ENCODE peak calls at places on chromosomes 16 and 17, in nine cellular contexts. K, Q, S, G, E, B, M, V and N are unnamed samples.

GRCh38 chr17:65219124-65219523 is 82.0 kb downstream of the RGS9 start:
- DNase-seq in K (no peak), Q (no peak), S (no peak), G (no peak), E (no peak), B (no peak), M (no peak), V (no peak), N (no peak)

GRCh38 chr17:39541652-39542051 is 66.1 kb downstream of the NEUROD2 start:
- DNase-seq in K (no peak), Q (no peak), S (no peak), G (no peak), E (no peak), B (no peak), M (no peak), V (no peak), N (no peak)

GRCh38 chr17:8611671-8612298 is 18.7 kb downstream of the MYH10 start:
- DNase-seq in K (no peak), Q (no peak), S (no peak), G (no peak), E (peak; percentile 55), B (no peak), M (no peak), V (no peak), N (no peak)

GRCh38 chr16:69724981-69725479 is 1.3 kb downstream of the NQO1 start:
- DNase-seq in K (no peak), Q (no peak), S (no peak), G (no peak), E (peak; percentile 60), B (no peak), M (no peak), V (no peak), N (no peak)

GRCh38 chr17:76742958-76743357 is 5.0 kb downstream of the MFSD11 start:
- DNase-seq in K (no peak), Q (no peak), S (no peak), G (no peak), E (no peak), B (no peak), M (no peak), V (no peak), N (no peak)

GRCh38 chr17:8785547-8786412 is 13.4 kb downstream of the MFSD6L start:
- DNase-seq in K (peak; percentile 80), Q (peak; percentile 69), S (peak; percentile 48), G (no peak), E (peak; percentile 58), B (peak; percentile 65), M (peak; percentile 83), V (peak; percentile 61), N (peak; percentile 95)

GRCh38 chr17:56031636-56032035 is 121.6 kb upstream of the ANKFN1 start:
- DNase-seq in K (no peak), Q (no peak), S (no peak), G (no peak), E (no peak), B (no peak), M (no peak), V (no peak), N (no peak)

GRCh38 chr16:58661199-58661830 is 23.3 kb downstream of the SLC38A7 start:
- DNase-seq in K (peak; percentile 69), Q (peak; percentile 94), S (no peak), G (no peak), E (peak; percentile 91), B (peak; percentile 93), M (no peak), V (no peak), N (no peak)

GRCh38 chr17:36918260-36918691 is 19.0 kb upstream of the LHX1 start:
- DNase-seq in K (no peak), Q (no peak), S (no peak), G (no peak), E (no peak), B (peak; percentile 80), M (no peak), V (no peak), N (no peak)

GRCh38 chr17:1673041-1673790 is 11.5 kb downstream of the PRPF8 start:
- DNase-seq in K (no peak), Q (no peak), S (no peak), G (no peak), E (no peak), B (no peak), M (no peak), V (peak; percentile 25), N (no peak)

GRCh38 chr17:694239-694638 is 20.4 kb downstream of the VPS53 start:
- DNase-seq in K (no peak), Q (peak; percentile 83), S (no peak), G (no peak), E (peak; percentile 92), B (peak; percentile 99), M (no peak), V (no peak), N (no peak)

GRCh38 chr17:39014044-39014794 is 47.0 kb upstream of the FBXO47 start:
- DNase-seq in K (no peak), Q (no peak), S (no peak), G (no peak), E (peak; percentile 80), B (peak; percentile 19), M (no peak), V (no peak), N (peak; percentile 45)

GRCh38 chr17:64780096-64781012 is 118.2 kb upstream of the SMURF2 start:
- DNase-seq in K (peak; percentile 29), Q (peak; percentile 82), S (peak; percentile 56), G (no peak), E (peak; percentile 62), B (peak; percentile 52), M (peak; percentile 82), V (peak; percentile 80), N (no peak)

GRCh38 chr16:48165961-48166578 is 10.3 kb upstream of the ABCC12 start:
- DNase-seq in K (no peak), Q (no peak), S (no peak), G (no peak), E (peak; percentile 19), B (no peak), M (no peak), V (no peak), N (peak; percentile 4)

GRCh38 chr17:34756670-34757021 is 177.3 kb downstream of the TMEM132E start:
- DNase-seq in K (no peak), Q (no peak), S (no peak), G (no peak), E (no peak), B (no peak), M (no peak), V (no peak), N (no peak)

GRCh38 chr17:70138309-70138865 is 30.9 kb upstream of the KCNJ2 start:
- DNase-seq in K (no peak), Q (no peak), S (no peak), G (no peak), E (no peak), B (peak; percentile 12), M (no peak), V (no peak), N (no peak)

GRCh38 chr16:57805176-57805575 is 2.9 kb upstream of the KIFC3 start:
- DNase-seq in K (peak; percentile 56), Q (no peak), S (no peak), G (no peak), E (no peak), B (no peak), M (peak; percentile 45), V (no peak), N (no peak)

GRCh38 chr16:70391881-70392481 is 45.3 kb downstream of the DDX19A start:
- DNase-seq in K (peak; percentile 82), Q (no peak), S (no peak), G (no peak), E (peak; percentile 32), B (peak; percentile 23), M (no peak), V (no peak), N (peak; percentile 91)